ENCODE peak calls at places on chromosomes 4 and X, in eight cellular contexts. A is tibial nerve, P is lower leg skin, Z is heart left ventricle, M is K562, N is cardiac muscle cell, I is fibroblast of pulmonary artery, Q is GM13976. L is an unnamed sample.

GRCh38 chr4:128384765-128385164 is 97.2 kb upstream of the PGRMC2 start:
- DNase-seq in A (no peak), P (no peak), Z (no peak), M (no peak), N (no peak), I (no peak), Q (no peak), L (no peak)

GRCh38 chrX:46628406-46629371 is 55.1 kb downstream of the CHST7 start:
- DNase-seq in A (peak), P (peak), Z (peak), M (no peak), N (peak), I (peak), Q (peak), L (no peak)

GRCh38 chr4:89306486-89307184 is 965 bp downstream of the GPRIN3 start:
- DNase-seq in A (no peak), P (no peak), Z (no peak), M (no peak), N (no peak), I (no peak), Q (no peak), L (no peak)

GRCh38 chrX:120561634-120562568 is 1.1 kb upstream of the CUL4B start:
- DNase-seq in A (no peak), P (no peak), Z (no peak), M (peak), N (no peak), I (no peak), Q (no peak), L (no peak)

GRCh38 chr4:171817026-171817425 is 3.8 kb downstream of the GALNTL6 start:
- DNase-seq in A (no peak), P (no peak), Z (no peak), M (no peak), N (no peak), I (no peak), Q (no peak), L (no peak)

GRCh38 chr4:26568446-26568994 is 15.4 kb upstream of the TBC1D19 start:
- DNase-seq in A (no peak), P (no peak), Z (no peak), M (no peak), N (peak), I (peak), Q (no peak), L (peak)

GRCh38 chr4:10123227-10124101 is 6.9 kb upstream of the WDR1 start:
- DNase-seq in A (no peak), P (no peak), Z (peak), M (peak), N (peak), I (peak), Q (no peak), L (no peak)

GRCh38 chr4:24840362-24840761 is 45.0 kb downstream of the SOD3 start:
- DNase-seq in A (no peak), P (no peak), Z (no peak), M (no peak), N (no peak), I (no peak), Q (no peak), L (no peak)

GRCh38 chr4:10783351-10783750 is 98.8 kb upstream of the CLNK start:
- DNase-seq in A (no peak), P (no peak), Z (no peak), M (no peak), N (peak), I (peak), Q (no peak), L (peak)

GRCh38 chrX:139508099-139508498 is 22.4 kb upstream of the F9 start:
- DNase-seq in A (no peak), P (no peak), Z (no peak), M (no peak), N (no peak), I (no peak), Q (no peak), L (no peak)

GRCh38 chr4:47809654-47810203 is 28.1 kb downstream of the CORIN start:
- DNase-seq in A (no peak), P (no peak), Z (no peak), M (no peak), N (no peak), I (no peak), Q (no peak), L (no peak)

GRCh38 chr4:94488667-94489066 is 36.9 kb downstream of the PDLIM5 start:
- DNase-seq in A (no peak), P (no peak), Z (no peak), M (no peak), N (no peak), I (no peak), Q (no peak), L (peak)

GRCh38 chr4:86032476-86033022 is 327.3 kb downstream of the MAPK10 start:
- DNase-seq in A (peak), P (peak), Z (no peak), M (no peak), N (peak), I (peak), Q (no peak), L (peak)

GRCh38 chr4:24915121-24915922 is 2.5 kb upstream of the CCDC149 start:
- DNase-seq in A (no peak), P (no peak), Z (no peak), M (peak), N (no peak), I (peak), Q (no peak), L (no peak)

GRCh38 chr4:24666816-24667477 is 82.6 kb upstream of the DHX15 start:
- DNase-seq in A (no peak), P (no peak), Z (no peak), M (no peak), N (no peak), I (no peak), Q (no peak), L (no peak)

GRCh38 chr4:30802622-30803323 is 82.6 kb downstream of the PCDH7 start:
- DNase-seq in A (no peak), P (peak), Z (no peak), M (no peak), N (peak), I (peak), Q (no peak), L (peak)

GRCh38 chr4:99720206-99720605 is 62.6 kb upstream of the C4orf54 start:
- DNase-seq in A (no peak), P (no peak), Z (no peak), M (peak), N (no peak), I (no peak), Q (no peak), L (no peak)

GRCh38 chrX:6210230-6210629 is 18.4 kb downstream of the NLGN4X start:
- DNase-seq in A (no peak), P (no peak), Z (no peak), M (no peak), N (no peak), I (no peak), Q (no peak), L (no peak)

GRCh38 chr4:95428216-95429085 is 120.3 kb downstream of the UNC5C start:
- DNase-seq in A (no peak), P (no peak), Z (no peak), M (no peak), N (no peak), I (no peak), Q (no peak), L (no peak)

GRCh38 chrX:123084797-123085196 is 99.3 kb upstream of the GRIA3 start:
- DNase-seq in A (no peak), P (no peak), Z (no peak), M (no peak), N (no peak), I (peak), Q (no peak), L (peak)

GRCh38 chrX:111649641-111650040 is 31.3 kb upstream of the ALG13 start:
- DNase-seq in A (no peak), P (no peak), Z (no peak), M (no peak), N (no peak), I (no peak), Q (no peak), L (peak)

GRCh38 chr4:71209161-71209560 is 129.7 kb upstream of the SLC4A4 start:
- DNase-seq in A (no peak), P (no peak), Z (no peak), M (no peak), N (peak), I (peak), Q (no peak), L (peak)

GRCh38 chrX:81120270-81120935 is 81.3 kb downstream of the HMGN5 start:
- DNase-seq in A (no peak), P (no peak), Z (no peak), M (peak), N (no peak), I (no peak), Q (no peak), L (peak)

GRCh38 chr4:128286474-128287158 is 997 bp downstream of the PGRMC2 start:
- DNase-seq in A (no peak), P (no peak), Z (no peak), M (peak), N (peak), I (peak), Q (peak), L (peak)

GRCh38 chr4:177579649-177580048 is 137.4 kb upstream of the AGA start:
- DNase-seq in A (no peak), P (no peak), Z (no peak), M (no peak), N (peak), I (no peak), Q (no peak), L (peak)

DNA sequence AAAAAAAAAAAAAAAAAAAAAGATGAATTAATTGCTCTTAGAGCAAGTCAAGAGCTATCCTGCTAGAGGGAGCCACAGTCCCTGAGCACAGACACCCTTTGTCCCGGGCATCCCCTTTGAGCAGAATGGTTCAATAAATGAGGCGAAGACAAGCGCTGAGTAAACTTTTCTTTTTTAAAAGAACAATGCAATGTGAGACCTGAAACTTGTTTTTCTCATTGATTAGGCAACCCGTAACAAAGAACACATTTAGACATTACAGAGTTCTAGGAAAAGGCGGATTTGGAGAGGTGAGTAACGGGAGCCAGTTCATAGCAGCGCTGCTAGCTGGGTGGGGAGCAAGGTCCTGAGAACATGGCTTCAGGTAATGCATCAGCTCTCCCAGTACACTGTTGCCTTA is 46.1 kb downstream of the GRK4 start:
- DNase-seq in A (no peak), P (no peak), Z (no peak), M (peak), N (peak), I (peak), Q (peak), L (peak)
- TF ChIP-seq CTCF in A (no peak), P (no peak), Z (no peak), M (peak), N (no peak), I (peak), Q (peak), L (peak)

DNA sequence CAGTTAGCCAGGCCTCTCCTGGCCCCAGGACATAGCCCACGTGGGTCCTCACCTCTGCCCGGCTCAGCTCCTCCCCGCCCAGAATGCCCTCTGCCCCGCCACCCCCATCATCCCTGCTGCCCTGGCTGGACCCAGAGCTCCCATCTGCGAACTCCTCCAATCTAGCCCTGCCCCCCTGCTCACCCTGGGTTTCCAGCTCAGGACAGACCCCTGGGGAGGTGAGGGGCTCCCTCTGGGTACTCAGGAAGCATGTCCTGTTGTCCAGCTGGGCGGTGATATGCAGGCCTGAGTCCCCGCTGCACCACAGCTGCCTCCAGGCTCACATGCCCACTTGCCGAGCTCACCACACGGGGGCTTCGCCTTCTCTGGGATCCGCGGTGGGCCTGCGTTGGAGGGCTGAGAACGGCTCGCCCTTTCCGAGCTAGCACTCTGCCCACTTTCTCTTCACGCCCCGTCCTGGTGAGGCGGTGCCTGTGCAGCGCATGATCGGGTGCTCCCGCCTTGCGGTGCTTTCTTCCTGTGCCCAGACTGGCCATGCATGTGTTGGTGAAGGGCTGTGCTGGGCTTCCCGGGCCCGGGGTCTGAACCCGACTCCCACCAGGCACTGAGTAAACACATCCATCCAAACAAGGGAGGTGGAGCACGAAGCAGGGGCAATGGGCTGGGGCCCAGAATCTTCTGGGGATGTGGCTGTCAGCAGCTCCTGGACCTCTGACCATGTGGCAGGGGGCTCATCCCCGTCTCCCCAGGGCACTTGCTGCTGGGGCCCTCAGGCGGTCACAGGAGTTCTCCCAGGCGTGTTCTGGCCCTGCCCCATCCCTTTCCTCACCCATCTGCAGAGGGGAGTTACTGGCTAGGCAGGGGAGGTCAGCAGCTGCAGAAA is 74.3 kb downstream of the RGS12 start:
- DNase-seq in A (no peak), P (no peak), Z (no peak), M (no peak), N (no peak), I (no peak), Q (no peak), L (no peak)
- TF ChIP-seq CTCF in A (no peak), P (no peak), Z (no peak), M (no peak), N (no peak), I (no peak), Q (no peak), L (no peak)

GRCh38 chr4:136583567-136583966 is 948.7 kb downstream of the PCDH18 start:
- DNase-seq in A (no peak), P (no peak), Z (no peak), M (no peak), N (no peak), I (no peak), Q (no peak), L (no peak)

DNA sequence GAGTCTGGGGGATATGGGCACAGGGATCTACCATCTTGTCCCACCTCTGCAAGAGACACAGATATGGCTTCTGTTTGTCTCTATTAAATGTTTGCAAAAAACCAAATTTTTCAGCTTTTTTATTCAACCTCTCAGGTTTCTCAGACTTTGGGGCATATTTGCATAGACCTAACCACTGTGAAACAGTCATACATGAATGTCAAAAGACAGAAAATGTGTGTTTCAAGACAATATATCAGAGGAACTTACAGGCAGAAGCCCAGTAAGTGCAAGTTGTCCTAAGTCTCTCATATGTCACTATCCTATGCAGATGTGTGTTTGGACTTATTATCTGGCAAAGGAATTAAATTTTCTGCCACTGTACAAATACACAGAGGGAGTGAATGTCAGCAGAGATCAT is 951.2 kb downstream of the PCDH18 start:
- DNase-seq in A (no peak), P (no peak), Z (no peak), M (no peak), N (no peak), I (no peak), Q (no peak), L (no peak)
- TF ChIP-seq CTCF in A (no peak), P (no peak), Z (no peak), M (no peak), N (no peak), I (no peak), Q (no peak), L (no peak)

GRCh38 chr4:41446391-41446790 is 91.6 kb upstream of the LIMCH1 start:
- DNase-seq in A (no peak), P (no peak), Z (no peak), M (no peak), N (no peak), I (no peak), Q (no peak), L (no peak)
- TF ChIP-seq CTCF in A (no peak), P (no peak), Z (no peak), M (no peak), N (no peak), I (no peak), Q (no peak), L (no peak)

DNA sequence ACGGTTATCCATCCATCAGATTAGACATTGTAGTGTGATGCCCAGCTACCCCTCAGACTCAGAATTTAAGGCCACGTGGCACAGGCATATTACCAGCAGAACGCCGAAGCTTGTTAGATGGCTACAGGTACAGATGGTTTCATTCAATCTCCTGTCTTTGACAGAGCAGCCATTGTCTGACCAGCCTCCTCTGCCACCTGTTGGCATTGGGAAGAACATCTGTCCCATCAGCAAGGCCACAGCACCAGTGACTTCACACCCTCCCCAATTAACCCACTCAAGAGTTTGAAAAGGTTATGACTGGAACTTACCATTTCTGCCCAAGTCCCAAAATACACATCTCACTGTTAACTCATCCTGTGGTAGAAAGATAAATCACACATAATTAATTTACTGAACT is 22.0 kb upstream of the PHKA2 start:
- DNase-seq in A (no peak), P (no peak), Z (no peak), M (no peak), N (no peak), I (no peak), Q (no peak), L (no peak)
- TF ChIP-seq CTCF in A (no peak), P (no peak), Z (no peak), M (no peak), N (no peak), I (no peak), Q (no peak), L (no peak)

GRCh38 chr4:168183717-168184571 is 91.6 kb downstream of the ANXA10 start:
- DNase-seq in A (no peak), P (no peak), Z (no peak), M (peak), N (peak), I (peak), Q (peak), L (peak)
- TF ChIP-seq CTCF in A (peak), P (no peak), Z (peak), M (peak), N (peak), I (peak), Q (peak), L (peak)

DNA sequence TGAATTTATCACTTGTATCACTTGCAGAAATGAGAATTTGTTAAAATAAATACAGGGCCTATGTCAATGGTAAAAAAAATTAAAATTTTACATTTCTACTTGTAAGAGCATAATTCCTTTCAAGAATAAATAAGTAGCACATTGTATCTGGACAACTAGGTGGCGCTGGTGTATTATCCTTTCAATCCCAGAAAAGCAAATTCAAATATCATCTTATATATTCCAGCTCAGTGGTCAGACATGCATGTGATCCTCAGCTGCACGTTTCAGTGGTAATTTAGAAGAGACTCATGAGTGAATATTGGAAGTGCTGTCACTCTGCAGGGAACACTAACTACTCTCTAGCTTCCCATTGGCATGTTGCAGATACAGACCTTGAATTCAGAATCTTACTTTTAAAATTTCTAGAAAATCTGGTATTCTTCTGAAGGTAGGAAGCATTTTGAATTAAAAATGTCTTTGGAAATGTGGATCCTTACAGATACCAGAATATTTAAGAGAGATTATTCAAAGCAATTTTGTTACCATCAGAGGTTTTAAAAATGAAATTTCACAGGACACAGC is 1414.7 kb upstream of the TENM3 start:
- DNase-seq in A (peak), P (no peak), Z (no peak), M (peak), N (peak), I (peak), Q (no peak), L (peak)
- TF ChIP-seq CTCF in A (peak), P (no peak), Z (peak), M (peak), N (peak), I (peak), Q (peak), L (peak)

GRCh38 chr4:181957088-181957487 is 286.1 kb upstream of the TENM3 start:
- DNase-seq in A (no peak), P (no peak), Z (no peak), M (no peak), N (peak), I (peak), Q (no peak), L (peak)
- TF ChIP-seq CTCF in A (no peak), P (no peak), Z (no peak), M (no peak), N (no peak), I (no peak), Q (no peak), L (no peak)

GRCh38 chrX:34891391-34891790 is 51.2 kb upstream of the FAM47B start:
- DNase-seq in A (no peak), P (no peak), Z (no peak), M (no peak), N (no peak), I (no peak), Q (no peak), L (no peak)

DNA sequence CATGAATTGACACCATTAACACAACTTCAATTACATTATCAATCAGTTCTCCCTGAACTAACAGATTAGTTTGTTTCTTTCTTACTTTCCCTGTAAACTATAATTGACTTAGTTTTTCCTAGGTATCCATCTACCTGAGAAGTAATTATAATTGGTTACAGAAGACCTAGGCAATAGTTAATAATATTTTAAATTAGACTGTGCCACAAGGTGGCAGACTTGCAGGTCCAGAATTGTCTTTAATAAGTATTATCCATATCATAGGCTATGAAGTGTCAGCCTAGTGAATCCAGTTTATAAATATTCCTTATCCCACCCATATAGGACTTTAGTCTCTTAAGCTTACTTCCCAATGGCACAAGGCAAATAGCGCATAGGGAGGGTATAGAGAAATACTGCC is 48.9 kb upstream of the FAM47B start:
- DNase-seq in A (no peak), P (no peak), Z (no peak), M (peak), N (no peak), I (peak), Q (no peak), L (peak)
- TF ChIP-seq CTCF in A (peak), P (no peak), Z (peak), M (no peak), N (peak), I (peak), Q (peak), L (peak)

L was measured in MCF 10A.